ENCODE peak calls at places on chromosomes 1 and 21, in ten cellular contexts. One of them, this sample, is unnamed.

GRCh38 chr21:14881863-14882262 is 182.9 kb downstream of the NRIP1 start:
- DNase-seq in fibroblast of mammary gland: no peak
- DNase-seq in lung: no peak
- DNase-seq in endothelial cell: no peak
- DNase-seq in lower leg skin: no peak
- DNase-seq in MM.1S: no peak
- DNase-seq in suprapubic skin: no peak
- DNase-seq in thoracic aorta: no peak
- DNase-seq in adrenal gland: no peak
- DNase-seq in astrocyte of the spinal cord: no peak
- DNase-seq in this sample: no peak

GRCh38 chr1:6358757-6359567 is 34.6 kb downstream of the ACOT7 start:
- DNase-seq in fibroblast of mammary gland: peak; percentile 53
- DNase-seq in lung: no peak
- DNase-seq in endothelial cell: peak; percentile 42
- DNase-seq in lower leg skin: no peak
- DNase-seq in MM.1S: no peak
- DNase-seq in suprapubic skin: no peak
- DNase-seq in thoracic aorta: no peak
- DNase-seq in adrenal gland: peak; percentile 77
- DNase-seq in astrocyte of the spinal cord: peak; percentile 69
- DNase-seq in this sample: no peak

GRCh38 chr1:99850458-99850974 is 355 bp downstream of the AGL start:
- DNase-seq in fibroblast of mammary gland: no peak
- DNase-seq in lung: no peak
- DNase-seq in endothelial cell: no peak
- DNase-seq in lower leg skin: peak; percentile 84
- DNase-seq in MM.1S: no peak
- DNase-seq in suprapubic skin: no peak
- DNase-seq in thoracic aorta: no peak
- DNase-seq in adrenal gland: no peak
- DNase-seq in astrocyte of the spinal cord: peak; percentile 41
- DNase-seq in this sample: no peak

GRCh38 chr1:147545133-147545532 is 3.8 kb downstream of the BCL9 start:
- DNase-seq in fibroblast of mammary gland: peak; percentile 72
- DNase-seq in lung: peak; percentile 79
- DNase-seq in endothelial cell: no peak
- DNase-seq in lower leg skin: peak; percentile 87
- DNase-seq in MM.1S: peak; percentile 97
- DNase-seq in suprapubic skin: no peak
- DNase-seq in thoracic aorta: no peak
- DNase-seq in adrenal gland: peak; percentile 59
- DNase-seq in astrocyte of the spinal cord: peak; percentile 84
- DNase-seq in this sample: no peak

GRCh38 chr1:95953005-95953404 is 719.0 kb downstream of the RWDD3 start:
- DNase-seq in fibroblast of mammary gland: peak; percentile 31
- DNase-seq in lung: no peak
- DNase-seq in endothelial cell: peak; percentile 9
- DNase-seq in lower leg skin: no peak
- DNase-seq in MM.1S: no peak
- DNase-seq in suprapubic skin: no peak
- DNase-seq in thoracic aorta: no peak
- DNase-seq in adrenal gland: no peak
- DNase-seq in astrocyte of the spinal cord: peak; percentile 41
- DNase-seq in this sample: no peak

GRCh38 chr21:28675265-28676041 is 317.2 kb downstream of the LTN1 start:
- DNase-seq in fibroblast of mammary gland: peak; percentile 81
- DNase-seq in lung: no peak
- DNase-seq in endothelial cell: no peak
- DNase-seq in lower leg skin: no peak
- DNase-seq in MM.1S: no peak
- DNase-seq in suprapubic skin: no peak
- DNase-seq in thoracic aorta: no peak
- DNase-seq in adrenal gland: no peak
- DNase-seq in astrocyte of the spinal cord: no peak
- DNase-seq in this sample: no peak

GRCh38 chr1:219790834-219791615 is 137.3 kb downstream of the SLC30A10 start:
- DNase-seq in fibroblast of mammary gland: no peak
- DNase-seq in lung: no peak
- DNase-seq in endothelial cell: no peak
- DNase-seq in lower leg skin: no peak
- DNase-seq in MM.1S: no peak
- DNase-seq in suprapubic skin: no peak
- DNase-seq in thoracic aorta: no peak
- DNase-seq in adrenal gland: no peak
- DNase-seq in astrocyte of the spinal cord: peak; percentile 82
- DNase-seq in this sample: no peak

GRCh38 chr1:180899262-180899661 is 13.4 kb upstream of the KIAA1614 start:
- DNase-seq in fibroblast of mammary gland: no peak
- DNase-seq in lung: no peak
- DNase-seq in endothelial cell: no peak
- DNase-seq in lower leg skin: peak; percentile 29
- DNase-seq in MM.1S: no peak
- DNase-seq in suprapubic skin: no peak
- DNase-seq in thoracic aorta: no peak
- DNase-seq in adrenal gland: no peak
- DNase-seq in astrocyte of the spinal cord: no peak
- DNase-seq in this sample: no peak

GRCh38 chr1:178283409-178283808 is 189.5 kb downstream of the RASAL2 start:
- DNase-seq in fibroblast of mammary gland: peak; percentile 78
- DNase-seq in lung: no peak
- DNase-seq in endothelial cell: peak; percentile 42
- DNase-seq in lower leg skin: no peak
- DNase-seq in MM.1S: no peak
- DNase-seq in suprapubic skin: no peak
- DNase-seq in thoracic aorta: no peak
- DNase-seq in adrenal gland: no peak
- DNase-seq in astrocyte of the spinal cord: peak; percentile 30
- DNase-seq in this sample: no peak

GRCh38 chr1:53278294-53278693 is 40.0 kb upstream of the MAGOH start:
- DNase-seq in fibroblast of mammary gland: no peak
- DNase-seq in lung: peak; percentile 61
- DNase-seq in endothelial cell: peak; percentile 71
- DNase-seq in lower leg skin: peak; percentile 90
- DNase-seq in MM.1S: peak; percentile 37
- DNase-seq in suprapubic skin: no peak
- DNase-seq in thoracic aorta: no peak
- DNase-seq in adrenal gland: peak; percentile 80
- DNase-seq in astrocyte of the spinal cord: no peak
- DNase-seq in this sample: peak; percentile 86

GRCh38 chr1:12143631-12144155 is 23.1 kb upstream of the TNFRSF1B start:
- DNase-seq in fibroblast of mammary gland: peak; percentile 97
- DNase-seq in lung: peak; percentile 83
- DNase-seq in endothelial cell: no peak
- DNase-seq in lower leg skin: peak; percentile 96
- DNase-seq in MM.1S: no peak
- DNase-seq in suprapubic skin: peak; percentile 93
- DNase-seq in thoracic aorta: peak; percentile 27
- DNase-seq in adrenal gland: peak; percentile 78
- DNase-seq in astrocyte of the spinal cord: peak; percentile 87
- DNase-seq in this sample: no peak

GRCh38 chr1:186308264-186309060 is 66.6 kb downstream of the TPR start:
- DNase-seq in fibroblast of mammary gland: no peak
- DNase-seq in lung: no peak
- DNase-seq in endothelial cell: no peak
- DNase-seq in lower leg skin: no peak
- DNase-seq in MM.1S: no peak
- DNase-seq in suprapubic skin: no peak
- DNase-seq in thoracic aorta: no peak
- DNase-seq in adrenal gland: no peak
- DNase-seq in astrocyte of the spinal cord: no peak
- DNase-seq in this sample: no peak

GRCh38 chr1:151311589-151312331 is 15.5 kb downstream of the PI4KB start:
- DNase-seq in fibroblast of mammary gland: peak; percentile 100
- DNase-seq in lung: peak; percentile 81
- DNase-seq in endothelial cell: no peak
- DNase-seq in lower leg skin: peak; percentile 89
- DNase-seq in MM.1S: no peak
- DNase-seq in suprapubic skin: no peak
- DNase-seq in thoracic aorta: peak; percentile 91
- DNase-seq in adrenal gland: peak; percentile 98
- DNase-seq in astrocyte of the spinal cord: peak; percentile 98
- DNase-seq in this sample: no peak

GRCh38 chr1:81312272-81312754 is 488.4 kb upstream of the ADGRL2 start:
- DNase-seq in fibroblast of mammary gland: no peak
- DNase-seq in lung: no peak
- DNase-seq in endothelial cell: peak; percentile 8
- DNase-seq in lower leg skin: no peak
- DNase-seq in MM.1S: no peak
- DNase-seq in suprapubic skin: no peak
- DNase-seq in thoracic aorta: no peak
- DNase-seq in adrenal gland: no peak
- DNase-seq in astrocyte of the spinal cord: no peak
- DNase-seq in this sample: no peak

GRCh38 chr1:60129916-60130315 is 56.3 kb upstream of the C1orf87 start:
- DNase-seq in fibroblast of mammary gland: peak; percentile 31
- DNase-seq in lung: no peak
- DNase-seq in endothelial cell: no peak
- DNase-seq in lower leg skin: no peak
- DNase-seq in MM.1S: no peak
- DNase-seq in suprapubic skin: no peak
- DNase-seq in thoracic aorta: no peak
- DNase-seq in adrenal gland: no peak
- DNase-seq in astrocyte of the spinal cord: no peak
- DNase-seq in this sample: no peak

GRCh38 chr1:168081373-168082007 is 55.2 kb downstream of the GPR161 start:
- DNase-seq in fibroblast of mammary gland: peak; percentile 97
- DNase-seq in lung: no peak
- DNase-seq in endothelial cell: no peak
- DNase-seq in lower leg skin: peak; percentile 83
- DNase-seq in MM.1S: no peak
- DNase-seq in suprapubic skin: no peak
- DNase-seq in thoracic aorta: no peak
- DNase-seq in adrenal gland: no peak
- DNase-seq in astrocyte of the spinal cord: peak; percentile 45
- DNase-seq in this sample: no peak

DNA sequence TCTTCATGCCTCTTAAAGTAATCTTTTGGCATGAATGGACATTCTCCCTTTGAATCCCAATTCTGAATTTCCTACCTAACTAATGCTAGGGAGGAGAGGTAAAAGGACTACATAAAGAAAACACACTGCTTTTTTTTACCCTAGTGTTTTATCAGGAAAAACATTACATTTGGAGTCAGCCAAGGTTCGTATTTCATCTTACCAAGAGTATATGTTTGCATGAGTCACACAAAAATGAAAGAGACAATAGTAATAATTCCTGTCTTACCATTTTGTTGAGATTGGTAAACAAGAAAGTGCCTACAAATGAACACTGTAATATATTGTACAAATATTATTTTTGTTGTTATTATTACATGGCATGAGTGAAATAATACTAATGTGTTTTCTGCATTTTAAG is 112.9 kb upstream of the WARS2 start:
- DNase-seq in fibroblast of mammary gland: peak; percentile 25
- DNase-seq in lung: no peak
- DNase-seq in endothelial cell: no peak
- DNase-seq in lower leg skin: no peak
- DNase-seq in MM.1S: no peak
- DNase-seq in suprapubic skin: no peak
- DNase-seq in thoracic aorta: no peak
- DNase-seq in adrenal gland: no peak
- DNase-seq in astrocyte of the spinal cord: peak; percentile 4
- DNase-seq in this sample: no peak
- TF ChIP-seq CTCF in fibroblast of mammary gland: no peak
- TF ChIP-seq CTCF in lung: no peak
- TF ChIP-seq CTCF in endothelial cell: no peak
- TF ChIP-seq CTCF in lower leg skin: no peak
- TF ChIP-seq CTCF in MM.1S: no peak
- TF ChIP-seq CTCF in suprapubic skin: no peak
- TF ChIP-seq CTCF in thoracic aorta: no peak
- TF ChIP-seq CTCF in adrenal gland: no peak
- TF ChIP-seq CTCF in astrocyte of the spinal cord: no peak
- TF ChIP-seq CTCF in this sample: no peak

GRCh38 chr1:158076461-158076860 is 83.0 kb downstream of the KIRREL1 start:
- DNase-seq in fibroblast of mammary gland: no peak
- DNase-seq in lung: no peak
- DNase-seq in endothelial cell: no peak
- DNase-seq in lower leg skin: no peak
- DNase-seq in MM.1S: no peak
- DNase-seq in suprapubic skin: no peak
- DNase-seq in thoracic aorta: no peak
- DNase-seq in adrenal gland: no peak
- DNase-seq in astrocyte of the spinal cord: no peak
- DNase-seq in this sample: no peak
- TF ChIP-seq CTCF in fibroblast of mammary gland: no peak
- TF ChIP-seq CTCF in lung: no peak
- TF ChIP-seq CTCF in endothelial cell: no peak
- TF ChIP-seq CTCF in lower leg skin: no peak
- TF ChIP-seq CTCF in MM.1S: no peak
- TF ChIP-seq CTCF in suprapubic skin: no peak
- TF ChIP-seq CTCF in thoracic aorta: no peak
- TF ChIP-seq CTCF in adrenal gland: no peak
- TF ChIP-seq CTCF in astrocyte of the spinal cord: no peak
- TF ChIP-seq CTCF in this sample: no peak

DNA sequence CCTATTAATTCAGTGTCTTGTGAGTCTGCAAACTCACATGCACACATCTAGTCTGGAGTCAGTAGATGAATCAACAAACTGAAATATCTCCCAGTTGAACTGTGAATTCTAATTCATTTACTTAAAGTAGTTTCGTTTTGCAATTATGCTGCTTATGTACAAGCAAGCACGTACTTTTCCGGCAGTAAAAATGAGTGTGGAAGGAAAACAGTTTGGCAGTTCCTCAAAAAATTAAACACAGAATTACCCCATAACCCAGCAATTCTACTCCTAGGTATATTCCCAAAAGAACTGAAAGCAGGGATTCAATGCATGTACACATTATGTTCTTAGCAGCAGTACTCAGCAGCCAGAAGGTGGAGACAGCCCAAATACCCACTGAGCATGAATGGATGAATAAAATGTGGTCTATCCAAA is 49.3 kb downstream of the GNB1 start:
- DNase-seq in fibroblast of mammary gland: peak; percentile 56
- DNase-seq in lung: no peak
- DNase-seq in endothelial cell: no peak
- DNase-seq in lower leg skin: no peak
- DNase-seq in MM.1S: peak; percentile 36
- DNase-seq in suprapubic skin: no peak
- DNase-seq in thoracic aorta: no peak
- DNase-seq in adrenal gland: no peak
- DNase-seq in astrocyte of the spinal cord: no peak
- DNase-seq in this sample: no peak
- TF ChIP-seq CTCF in fibroblast of mammary gland: no peak
- TF ChIP-seq CTCF in lung: no peak
- TF ChIP-seq CTCF in endothelial cell: no peak
- TF ChIP-seq CTCF in lower leg skin: no peak
- TF ChIP-seq CTCF in MM.1S: peak; percentile 26
- TF ChIP-seq CTCF in suprapubic skin: no peak
- TF ChIP-seq CTCF in thoracic aorta: no peak
- TF ChIP-seq CTCF in adrenal gland: no peak
- TF ChIP-seq CTCF in astrocyte of the spinal cord: peak; percentile 32
- TF ChIP-seq CTCF in this sample: no peak

DNA sequence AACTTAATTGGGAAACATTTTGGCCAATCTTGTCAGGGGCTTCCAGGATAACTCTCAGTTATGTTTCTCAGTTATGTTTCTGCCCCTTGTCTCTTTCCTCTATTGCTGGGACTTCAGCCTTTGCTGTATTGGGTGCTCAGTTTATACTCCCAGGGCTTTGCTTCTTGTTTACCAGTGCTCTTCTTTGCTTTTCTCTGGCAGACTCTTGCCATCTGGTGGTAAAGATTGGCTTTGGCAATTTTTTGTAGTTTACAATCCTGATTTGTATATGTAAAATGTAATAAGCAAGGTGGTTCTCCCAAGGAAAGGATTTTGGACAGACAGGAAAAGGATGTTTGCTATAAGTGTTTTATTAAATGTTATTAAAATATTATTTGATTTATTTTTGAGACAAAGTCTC is 37.9 kb downstream of the FABP3 start:
- DNase-seq in fibroblast of mammary gland: peak; percentile 64
- DNase-seq in lung: no peak
- DNase-seq in endothelial cell: no peak
- DNase-seq in lower leg skin: no peak
- DNase-seq in MM.1S: peak; percentile 51
- DNase-seq in suprapubic skin: no peak
- DNase-seq in thoracic aorta: no peak
- DNase-seq in adrenal gland: no peak
- DNase-seq in astrocyte of the spinal cord: peak; percentile 36
- DNase-seq in this sample: no peak
- TF ChIP-seq CTCF in fibroblast of mammary gland: peak; percentile 58
- TF ChIP-seq CTCF in lung: no peak
- TF ChIP-seq CTCF in endothelial cell: peak; percentile 48
- TF ChIP-seq CTCF in lower leg skin: no peak
- TF ChIP-seq CTCF in MM.1S: peak; percentile 49
- TF ChIP-seq CTCF in suprapubic skin: peak; percentile 35
- TF ChIP-seq CTCF in thoracic aorta: peak; percentile 19
- TF ChIP-seq CTCF in adrenal gland: peak; percentile 60
- TF ChIP-seq CTCF in astrocyte of the spinal cord: peak; percentile 58
- TF ChIP-seq CTCF in this sample: no peak

This sample was measured in mesothelial cell of epicardium.